ENCODE peak calls at places on chromosomes 6 and 20, in seven cellular contexts. S is prostate gland, Q is BJ, L is GM12864, D is GM13977, F is cardiac fibroblast, B is choroid plexus epithelial cell. A is an unnamed sample.

GRCh38 chr6:819122-819521 is 126.2 kb upstream of the EXOC2 start:
- DNase-seq in F (no peak), L (no peak), D (no peak), B (no peak), S (no peak), Q (no peak), A (no peak)

GRCh38 chr6:56760842-56761241 is 118.2 kb upstream of the DST start:
- DNase-seq in Q (no peak), B (no peak), S (no peak), D (no peak), L (no peak), F (no peak), A (no peak)

GRCh38 chr20:57919059-57919458 is 209.2 kb upstream of the PMEPA1 start:
- DNase-seq in F (no peak), D (no peak), Q (no peak), B (no peak), L (no peak), S (no peak), A (no peak)

GRCh38 chr20:34581341-34582189 is 23.0 kb downstream of the MAP1LC3A start:
- DNase-seq in B (peak), D (peak), F (peak), S (no peak), Q (no peak), L (no peak), A (no peak)

GRCh38 chr6:11947063-11947462 is 65.0 kb upstream of the HIVEP1 start:
- DNase-seq in Q (no peak), S (no peak), D (no peak), L (no peak), F (no peak), B (no peak), A (no peak)

GRCh38 chr6:63672582-63673129 is 37.1 kb downstream of the PHF3 start:
- DNase-seq in F (no peak), D (no peak), Q (no peak), L (no peak), B (no peak), S (no peak), A (no peak)

GRCh38 chr6:34425498-34426410 is at the start of gene RPS10:
- DNase-seq in D (peak), Q (peak), S (peak), B (peak), F (peak), L (peak), A (peak)

GRCh38 chr6:38326837-38327236 is 312.9 kb downstream of the BTBD9 start:
- DNase-seq in Q (no peak), D (no peak), F (no peak), L (no peak), B (no peak), S (no peak), A (no peak)

GRCh38 chr20:6579417-6579816 is 188.1 kb upstream of the BMP2 start:
- DNase-seq in S (no peak), L (no peak), D (no peak), F (no peak), Q (no peak), B (peak), A (no peak)

GRCh38 chr20:5504061-5504739 is 187.4 kb upstream of the PROKR2 start:
- DNase-seq in Q (peak), F (peak), L (no peak), B (peak), D (peak), S (no peak), A (peak)

GRCh38 chr6:5205035-5205469 is 55.7 kb downstream of the LYRM4 start:
- DNase-seq in B (no peak), L (no peak), D (no peak), Q (no peak), F (peak), S (no peak), A (no peak)

GRCh38 chr6:16602035-16602434 is 159.2 kb downstream of the ATXN1 start:
- DNase-seq in F (no peak), B (no peak), Q (no peak), D (peak), L (peak), S (no peak), A (no peak)

GRCh38 chr6:48985025-48985424 is 478.0 kb downstream of the MMUT start:
- DNase-seq in Q (no peak), D (no peak), S (no peak), L (no peak), F (peak), B (peak), A (no peak)

GRCh38 chr20:32437391-32438074 is 79.4 kb downstream of the ASXL1 start:
- DNase-seq in F (no peak), L (no peak), D (no peak), B (no peak), S (no peak), Q (no peak), A (no peak)

GRCh38 chr6:169252805-169253189 is 849 bp downstream of the THBS2 start:
- DNase-seq in F (peak), L (no peak), Q (no peak), B (no peak), D (no peak), S (no peak), A (no peak)

GRCh38 chr6:143596857-143597256 is 80.9 kb upstream of the PHACTR2 start:
- DNase-seq in Q (no peak), B (peak), F (peak), S (no peak), L (no peak), D (no peak), A (peak)

DNA sequence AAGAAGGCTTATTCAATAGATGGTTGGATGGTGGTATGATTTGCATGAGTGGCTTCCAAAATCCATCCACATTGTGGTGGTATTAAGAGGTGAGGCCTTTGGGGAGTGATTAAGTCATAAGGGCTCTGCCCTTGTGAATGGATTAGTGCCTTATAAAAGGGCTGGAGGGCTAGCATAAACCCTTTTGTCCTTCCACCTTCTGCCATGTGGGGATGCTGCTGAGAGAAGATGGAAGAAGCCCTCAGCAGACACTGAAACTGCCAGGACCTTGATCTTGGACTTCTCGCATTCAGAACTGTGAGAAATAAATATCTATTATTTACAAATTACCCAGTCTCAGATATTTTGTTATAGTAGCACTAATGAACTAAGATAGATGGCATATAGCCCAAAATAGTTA is 27.8 kb upstream of the SRPK1 start:
- DNase-seq in Q (no peak), D (no peak), S (no peak), B (peak), F (peak), L (no peak), A (no peak)
- TF ChIP-seq CTCF in Q (peak), D (peak), S (no peak), B (peak), F (peak), L (peak), A (peak)

DNA sequence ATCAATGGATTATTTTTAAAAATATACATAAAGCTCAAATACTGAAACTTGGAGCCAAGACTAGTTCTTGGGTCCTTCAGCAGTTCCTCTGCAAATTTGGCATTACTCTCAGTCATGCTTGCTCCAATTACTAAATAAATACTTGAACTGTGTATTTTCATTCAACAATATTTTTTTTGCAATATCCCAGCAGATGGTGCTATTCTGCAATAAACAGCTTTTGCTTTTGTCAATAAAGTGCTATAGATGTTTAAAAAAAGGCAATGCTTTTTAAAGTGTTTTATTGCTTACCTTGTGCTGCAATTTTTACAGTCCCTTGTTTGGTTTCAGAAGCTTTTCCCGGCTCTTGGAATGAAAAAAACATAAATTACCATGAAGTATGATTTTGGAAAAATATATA is 243.4 kb downstream of the TRDN start:
- DNase-seq in L (no peak), Q (no peak), B (peak), D (no peak), S (no peak), F (peak), A (no peak)
- TF ChIP-seq CTCF in L (no peak), Q (no peak), B (peak), D (no peak), S (no peak), F (no peak), A (peak)

DNA sequence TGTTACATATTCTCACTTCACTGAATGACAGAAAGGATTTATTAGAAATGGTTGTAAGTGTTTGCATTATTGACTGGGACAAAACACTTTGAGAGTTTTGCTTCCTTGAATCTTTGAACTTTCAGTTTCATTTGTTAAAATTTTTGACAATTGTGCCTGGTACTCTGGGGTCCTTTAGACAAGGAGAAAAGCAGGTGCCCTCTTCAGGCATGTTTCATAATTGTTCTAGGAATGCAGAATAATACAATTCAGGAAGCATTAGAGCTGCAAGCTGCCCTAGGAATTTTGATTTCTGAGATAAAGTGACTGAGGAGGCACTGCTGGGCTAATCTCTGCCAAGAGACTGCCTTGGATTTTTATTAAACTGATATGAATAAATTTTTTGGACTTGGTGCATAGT is 49.7 kb downstream of the TOP1 start:
- DNase-seq in L (no peak), B (peak), Q (peak), D (peak), F (peak), S (peak), A (peak)
- TF ChIP-seq CTCF in L (peak), B (peak), Q (peak), D (no peak), F (peak), S (peak), A (peak)

GRCh38 chr6:6219716-6220115 is 100.7 kb downstream of the F13A1 start:
- DNase-seq in L (no peak), F (no peak), B (no peak), Q (no peak), S (no peak), D (no peak), A (no peak)

GRCh38 chr6:6218246-6219085 is 102.0 kb downstream of the F13A1 start:
- DNase-seq in D (no peak), S (no peak), B (no peak), F (peak), Q (no peak), L (no peak), A (no peak)

GRCh38 chr6:6220718-6221117 is 99.7 kb downstream of the F13A1 start:
- DNase-seq in S (no peak), F (no peak), B (peak), L (no peak), Q (no peak), D (no peak), A (no peak)

GRCh38 chr6:6224933-6225486 is 95.5 kb downstream of the F13A1 start:
- DNase-seq in D (no peak), F (no peak), B (no peak), Q (no peak), S (no peak), L (no peak), A (no peak)

GRCh38 chr6:6221829-6222535 is 98.5 kb downstream of the F13A1 start:
- DNase-seq in D (peak), Q (no peak), B (no peak), S (no peak), L (no peak), F (no peak), A (no peak)
- TF ChIP-seq CTCF in D (peak), Q (no peak), B (no peak), S (no peak), L (peak), F (no peak), A (no peak)

DNA sequence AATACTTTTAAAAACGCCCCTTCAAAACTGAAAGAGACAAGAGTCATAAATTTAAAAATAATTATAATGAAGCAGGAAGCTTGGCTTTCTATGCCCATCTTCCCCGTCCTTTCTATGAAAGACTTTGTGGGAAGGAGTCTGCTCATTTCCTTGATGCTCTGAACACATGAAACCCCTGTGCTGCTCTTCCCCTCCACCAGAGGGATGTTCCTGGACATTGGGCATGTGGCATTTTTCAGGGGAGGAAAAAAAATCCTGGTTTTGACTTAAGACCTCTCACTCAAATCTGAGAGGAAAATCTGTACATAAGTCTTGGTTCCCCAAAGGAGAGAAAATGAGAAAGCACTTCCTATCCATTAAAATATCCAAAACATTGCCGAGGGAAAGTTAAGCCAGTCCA is 393.0 kb downstream of the PAX1 start:
- DNase-seq in L (no peak), D (no peak), S (no peak), F (no peak), Q (no peak), B (no peak), A (no peak)
- TF ChIP-seq CTCF in L (no peak), D (no peak), S (no peak), F (no peak), Q (no peak), B (no peak), A (no peak)

GRCh38 chr6:43496370-43497128 is 13.6 kb downstream of the LRRC73 start:
- DNase-seq in F (peak), Q (no peak), D (peak), S (peak), B (peak), L (no peak), A (no peak)

GRCh38 chr6:43497129-43497396 is 13.1 kb downstream of the LRRC73 start:
- DNase-seq in L (no peak), Q (no peak), F (no peak), B (no peak), D (no peak), S (no peak), A (no peak)

GRCh38 chr6:43494321-43494720 is 15.8 kb downstream of the LRRC73 start:
- DNase-seq in D (no peak), B (no peak), L (no peak), F (no peak), Q (no peak), S (no peak), A (no peak)

GRCh38 chr6:43494766-43495165 is 15.4 kb downstream of the LRRC73 start:
- DNase-seq in S (no peak), D (no peak), Q (no peak), B (no peak), L (no peak), F (no peak), A (no peak)

DNA sequence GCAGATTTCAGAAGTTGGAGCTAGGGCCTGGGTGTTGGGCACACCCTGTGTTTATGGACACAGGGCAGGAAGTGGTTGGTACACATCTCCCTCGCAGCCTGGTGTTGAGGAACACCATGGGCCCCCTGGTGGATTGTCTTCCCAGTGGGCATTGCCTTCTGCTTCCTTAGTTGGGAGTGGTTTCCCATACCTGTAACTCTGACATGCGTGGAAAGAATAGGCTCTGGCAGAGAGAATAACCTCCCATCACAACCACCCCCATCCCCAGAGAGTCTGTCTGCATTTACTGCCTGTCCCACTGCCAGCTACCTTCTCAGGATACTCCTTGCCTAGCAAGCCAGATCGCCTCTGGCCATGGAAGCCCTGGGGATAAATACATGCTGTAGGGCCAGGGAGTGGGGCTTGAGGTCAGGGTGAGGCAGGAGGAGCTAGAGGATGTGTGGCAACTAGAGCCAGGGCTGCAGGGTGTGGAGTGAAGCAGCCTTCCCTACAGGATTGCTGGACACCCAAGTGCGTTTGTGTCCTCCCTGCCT is 14.7 kb downstream of the LRRC73 start:
- DNase-seq in D (no peak), Q (no peak), F (no peak), S (no peak), L (no peak), B (no peak), A (no peak)
- TF ChIP-seq CTCF in D (peak), Q (peak), F (peak), S (peak), L (no peak), B (peak), A (peak)

DNA sequence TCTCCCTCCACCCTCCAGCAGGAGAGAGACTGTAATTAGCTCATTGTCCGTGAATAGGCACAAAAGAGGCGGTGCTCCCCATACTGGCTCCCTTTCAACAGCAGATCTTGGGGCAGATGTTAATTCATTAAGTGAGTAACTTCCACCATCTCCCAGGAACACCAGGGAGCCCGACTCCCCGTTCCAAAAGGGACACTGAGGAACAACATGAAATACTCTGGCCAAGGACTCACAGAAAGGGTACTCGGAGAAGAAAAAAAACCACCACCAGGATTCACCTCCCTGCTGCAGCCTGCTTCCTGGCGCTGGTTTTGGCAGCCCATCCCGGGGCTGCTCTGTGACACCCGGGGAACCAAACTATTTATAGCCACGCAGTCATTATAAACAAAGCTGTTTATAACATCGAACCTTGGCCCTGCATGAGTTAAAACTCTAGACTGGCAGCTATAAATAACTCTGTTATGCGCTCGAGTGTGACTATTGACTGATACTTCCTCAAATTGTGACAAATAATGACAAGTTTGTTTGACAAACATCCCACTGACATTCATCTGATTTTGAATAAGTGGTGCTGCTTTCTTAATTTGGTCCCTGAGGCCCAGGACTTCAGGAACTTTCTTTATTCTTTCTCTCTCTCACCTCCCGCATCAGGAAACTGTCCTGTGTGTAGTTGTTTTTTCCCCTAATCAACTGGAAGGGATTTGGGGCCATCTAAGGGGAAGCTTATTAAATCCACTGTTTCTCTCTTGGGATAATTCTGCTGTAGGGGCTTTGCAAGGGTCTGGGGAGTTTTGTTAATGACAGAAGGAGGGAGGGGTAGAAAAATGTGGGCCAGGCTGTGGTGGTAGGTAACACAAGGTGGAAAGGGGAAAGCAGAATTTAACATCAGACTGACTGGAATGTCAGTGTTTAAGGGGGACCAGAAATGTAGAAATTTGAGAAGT is 521.6 kb downstream of the CD83 start:
- DNase-seq in S (no peak), F (peak), L (no peak), Q (no peak), D (peak), B (peak), A (no peak)
- TF ChIP-seq CTCF in S (no peak), F (no peak), L (no peak), Q (peak), D (no peak), B (no peak), A (no peak)

GRCh38 chr20:59023616-59024015 is 4.4 kb downstream of the TUBB1 start:
- DNase-seq in Q (no peak), D (no peak), F (no peak), B (no peak), S (no peak), L (no peak), A (no peak)
- TF ChIP-seq CTCF in Q (no peak), D (no peak), F (no peak), B (no peak), S (no peak), L (no peak), A (no peak)

A was measured in AG09319.